ENCODE peak calls at places on chromosome 4, in four cellular contexts. R is mammary epithelial cell, I is pancreas, V is left lung. E is an unnamed sample. For H3K27me3 and H3K36me3, the result is how much of the 10 kb centered on the place peaks cover.

GRCh38 chr4:15469402-15470148 is at the start of gene CC2D2A:
- DNase-seq in R (peak), I (peak), V (no peak), E (peak)

GRCh38 chr4:48557478-48557877 is 67.4 kb downstream of the ZAR1 start:
- DNase-seq in R (no peak), V (no peak), I (no peak), E (peak)

GRCh38 chr4:178599521-178599920 is 1157.3 kb upstream of the AGA start:
- DNase-seq in I (no peak), V (no peak), R (no peak), E (no peak)

GRCh38 chr4:41963105-41963504 is 18.5 kb upstream of the DCAF4L1 start:
- DNase-seq in I (no peak), R (no peak), V (no peak), E (peak)

GRCh38 chr4:105455998-105456397 is 17.9 kb downstream of the PPA2 start:
- DNase-seq in I (no peak), R (no peak), V (no peak), E (no peak)

GRCh38 chr4:44927361-44928061 is 201.2 kb upstream of the GNPDA2 start:
- DNase-seq in V (no peak), I (no peak), R (peak), E (peak)

GRCh38 chr4:139552908-139553307 is 3.1 kb downstream of the SETD7 start:
- DNase-seq in I (no peak), R (no peak), V (no peak), E (no peak)

GRCh38 chr4:37632836-37633235 is 53.3 kb downstream of the RELL1 start:
- DNase-seq in R (no peak), I (no peak), V (no peak), E (no peak)

GRCh38 chr4:8504279-8505007 is 63.9 kb downstream of the TRMT44 start:
- DNase-seq in V (no peak), I (peak), R (no peak), E (no peak)

GRCh38 chr4:7397206-7398103 is 37.3 kb downstream of the PSAPL1 start:
- DNase-seq in R (peak), V (no peak), I (no peak), E (peak)

GRCh38 chr4:185597532-185598188 is 62.4 kb upstream of the PDLIM3 start:
- DNase-seq in R (peak), V (no peak), I (peak), E (peak)

GRCh38 chr4:112288455-112288854 is 2.8 kb upstream of the TIFA start:
- DNase-seq in R (no peak), I (no peak), V (no peak), E (no peak)

GRCh38 chr4:8228319-8229250 is 29.5 kb downstream of the SH3TC1 start:
- DNase-seq in V (peak), I (peak), R (peak), E (peak)

GRCh38 chr4:156329779-156330178 is 376.1 kb upstream of the CTSO start:
- DNase-seq in I (no peak), V (no peak), R (no peak), E (peak)

GRCh38 chr4:125316391-125316780 is 1.6 kb downstream of the FAT4 start:
- DNase-seq in V (peak), I (peak), R (no peak), E (peak)

GRCh38 chr4:16294455-16294854 is 68.2 kb upstream of the TAPT1 start:
- DNase-seq in R (peak), V (no peak), I (no peak), E (peak)

GRCh38 chr4:45453258-45453841 is 670.5 kb downstream of the GABRG1 start:
- DNase-seq in V (no peak), I (no peak), R (peak), E (peak)

GRCh38 chr4:17068885-17069284 is 170.4 kb upstream of the LDB2 start:
- DNase-seq in V (no peak), R (no peak), I (no peak), E (no peak)

GRCh38 chr4:141731481-141731880 is 95.1 kb downstream of the IL15 start:
- DNase-seq in V (no peak), R (peak), I (no peak), E (peak)

GRCh38 chr4:140653718-140654515 is 85.2 kb upstream of the UCP1 start:
- DNase-seq in V (no peak), I (no peak), R (no peak), E (no peak)

DNA sequence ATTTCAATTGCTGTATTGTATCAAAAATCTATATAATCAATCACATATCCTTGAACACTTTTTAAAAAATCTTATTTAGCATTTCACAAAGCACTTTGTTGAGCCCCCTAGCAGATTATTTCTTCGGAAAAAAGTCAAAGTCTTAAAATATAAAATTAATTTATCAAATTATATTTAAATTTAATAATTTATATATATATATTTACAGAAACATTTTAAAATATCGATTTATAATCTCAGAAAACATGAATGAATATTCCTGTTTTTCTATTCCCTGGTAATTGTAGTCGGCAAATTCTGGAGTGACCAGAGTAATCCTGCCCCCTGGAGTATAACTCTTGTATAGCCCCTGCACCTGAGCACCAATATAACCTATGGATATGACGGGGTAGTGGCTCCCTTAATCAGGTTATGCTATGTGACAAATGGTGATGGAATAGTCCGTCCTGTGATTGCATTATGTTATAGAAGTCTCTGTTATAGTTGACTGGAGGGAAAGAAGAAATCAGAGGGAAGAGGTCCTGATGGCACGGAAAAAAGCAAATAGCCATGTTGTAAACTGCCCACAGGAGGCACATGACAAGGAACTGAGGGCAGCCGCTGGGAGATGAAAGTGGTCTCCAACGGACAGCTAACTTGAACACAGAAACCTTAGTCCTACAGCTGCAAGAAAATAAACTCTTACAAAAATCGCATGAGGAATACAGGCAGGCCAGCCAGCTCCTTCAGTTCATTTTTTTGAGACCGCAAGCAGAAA is 1092.3 kb downstream of the ARAP2 start:
- DNase-seq in I (no peak), R (no peak), V (no peak), E (peak)
- TF ChIP-seq CTCF in I (no peak), R (no peak), V (no peak), E (peak)

DNA sequence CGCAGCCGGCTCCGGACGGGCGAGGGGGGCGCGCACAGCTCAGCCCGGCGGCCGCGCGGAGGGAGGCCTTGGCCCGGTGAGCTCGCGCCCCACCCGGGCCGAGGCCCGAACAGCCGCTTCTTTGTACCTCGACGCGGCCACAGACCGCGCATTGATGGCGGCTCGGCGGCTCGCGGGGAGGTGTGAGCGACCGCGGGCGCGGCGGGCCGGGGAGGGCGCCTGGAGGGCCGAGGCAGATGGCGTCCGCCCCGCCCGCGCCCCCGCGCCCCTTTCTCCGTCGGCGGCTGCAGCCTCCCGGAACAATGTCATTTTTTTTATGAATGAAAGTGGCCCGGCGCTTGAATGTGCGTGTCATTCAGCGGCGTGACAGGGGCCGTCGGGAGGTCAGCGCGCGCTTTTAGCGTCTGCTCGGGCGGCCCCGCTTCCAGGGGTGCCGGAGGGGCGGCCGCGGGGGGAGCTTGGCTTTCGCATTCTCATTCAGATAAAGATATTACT is 1.8 kb downstream of the FGFR3 start:
- DNase-seq in I (no peak), V (no peak), R (no peak), E (no peak)
- H3K27me3 ChIP-seq in I (under half), V (half or more), R (under half), E (under half)

DNA sequence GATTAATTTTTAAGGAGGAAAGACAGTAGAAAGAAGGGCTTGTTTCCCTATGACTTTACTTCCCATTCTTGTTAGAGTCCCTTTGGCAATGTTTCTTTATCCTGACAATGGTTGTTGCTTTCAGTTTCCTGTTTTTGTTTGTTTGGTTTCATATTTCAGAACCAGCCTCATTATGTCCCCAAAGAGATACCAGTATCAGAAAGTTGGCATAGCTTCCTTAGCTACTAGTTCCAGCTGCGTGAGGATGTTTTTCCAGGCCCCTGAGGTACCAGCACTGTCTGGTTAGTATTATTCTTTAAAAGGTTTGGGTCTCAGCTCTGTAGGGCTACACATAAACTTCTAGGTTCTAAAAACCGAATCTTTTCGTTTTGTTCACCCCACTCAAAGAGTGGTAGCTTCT is 61.4 kb upstream of the UNC5C start:
- DNase-seq in R (no peak), V (no peak), I (no peak), E (no peak)
- H3K36me3 ChIP-seq in R (under half), V (under half), I (under half), E (under half)

GRCh38 chr4:123776267-123776666 is 379.7 kb downstream of the SPRY1 start:
- DNase-seq in I (no peak), V (no peak), R (no peak), E (no peak)
- TF ChIP-seq CTCF in I (no peak), V (no peak), R (no peak), E (no peak)

GRCh38 chr4:2419814-2420213 is 1.1 kb downstream of the CFAP99 start:
- DNase-seq in I (no peak), R (no peak), V (no peak), E (no peak)
- H3K27me3 ChIP-seq in I (under half), R (under half), V (half or more), E (under half)